ENCODE peak calls at places on chromosomes 7 and 10, in six cellular contexts. T, F, V, P, B and G are unnamed samples.

GRCh38 chr7:29843738-29844137 is 37.4 kb downstream of the WIPF3 start:
- DNase-seq in T (no peak), F (no peak), B (no peak), V (no peak), P (no peak), G (no peak)

GRCh38 chr10:97914837-97915211 is 65.2 kb downstream of the GOLGA7B start:
- DNase-seq in T (no peak), P (peak; percentile 86), F (no peak), V (peak; percentile 87), B (peak; percentile 53), G (peak; percentile 97)

GRCh38 chr10:71496927-71497801 is 100.4 kb downstream of the CDH23 start:
- DNase-seq in B (no peak), V (no peak), T (no peak), F (no peak), P (no peak), G (no peak)

GRCh38 chr10:21860718-21861117 is 142.8 kb downstream of the DNAJC1 start:
- DNase-seq in P (no peak), F (no peak), B (no peak), V (no peak), T (no peak), G (no peak)

GRCh38 chr10:21257919-21258318 is 267.6 kb downstream of the SKIDA1 start:
- DNase-seq in T (no peak), V (no peak), P (no peak), B (no peak), F (peak; percentile 17), G (no peak)

GRCh38 chr10:29617880-29618340 is 16.9 kb downstream of the SVIL start:
- DNase-seq in V (no peak), P (no peak), B (no peak), T (no peak), F (no peak), G (no peak)

GRCh38 chr7:54788664-54789063 is 29.7 kb upstream of the SEC61G start:
- DNase-seq in F (peak; percentile 51), V (peak; percentile 25), P (peak; percentile 29), T (no peak), B (no peak), G (peak; percentile 73)

GRCh38 chr7:29163854-29164253 is 17.5 kb upstream of the CPVL start:
- DNase-seq in B (no peak), P (no peak), V (no peak), F (no peak), T (no peak), G (no peak)

GRCh38 chr7:117124585-117125220 is 171.4 kb downstream of the ST7 start:
- DNase-seq in F (peak; percentile 66), P (peak; percentile 65), T (peak; percentile 86), V (peak; percentile 92), B (peak; percentile 11), G (no peak)

GRCh38 chr7:4265676-4266075 is 416.4 kb upstream of the FOXK1 start:
- DNase-seq in V (no peak), F (no peak), B (no peak), P (no peak), T (no peak), G (no peak)

GRCh38 chr10:15715619-15716227 is 4.0 kb downstream of the ITGA8 start:
- DNase-seq in F (no peak), T (no peak), B (no peak), V (no peak), P (no peak), G (peak; percentile 40)

GRCh38 chr10:15718495-15719061 is 1.1 kb downstream of the ITGA8 start:
- DNase-seq in T (no peak), B (no peak), P (peak; percentile 28), F (no peak), V (no peak), G (peak; percentile 8)

GRCh38 chr10:15712903-15713302 is 6.8 kb downstream of the ITGA8 start:
- DNase-seq in T (no peak), B (no peak), P (no peak), F (no peak), V (no peak), G (no peak)

GRCh38 chr10:15710455-15710854 is 9.3 kb downstream of the ITGA8 start:
- DNase-seq in F (no peak), V (peak; percentile 61), B (no peak), T (no peak), P (no peak), G (no peak)

DNA sequence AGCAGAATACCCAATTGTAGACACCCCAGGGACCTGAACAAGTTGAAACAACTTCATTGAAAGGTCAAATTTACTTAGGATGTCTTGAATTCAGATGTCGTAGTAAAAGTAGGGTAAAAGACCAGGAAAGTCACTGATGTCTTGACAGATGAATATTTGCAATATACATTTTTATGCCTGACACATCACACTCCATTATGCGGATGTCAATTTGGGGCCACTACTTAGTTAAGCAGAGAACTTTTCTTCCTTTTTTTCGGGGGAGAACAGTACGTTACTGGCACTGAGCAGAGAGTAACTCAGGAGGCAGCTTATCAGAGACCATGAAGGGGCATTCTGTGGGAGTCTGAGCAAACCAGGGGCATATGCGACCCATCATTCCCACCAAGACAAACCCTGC is 4.9 kb downstream of the ITGA8 start:
- DNase-seq in F (no peak), P (no peak), V (no peak), B (no peak), T (no peak), G (no peak)
- H3K4me3 ChIP-seq in F (no peak overlapping the region), P (no peak overlapping the region), V (no peak overlapping the region), B (no peak overlapping the region), T (no peak overlapping the region), G (no peak overlapping the region)

DNA sequence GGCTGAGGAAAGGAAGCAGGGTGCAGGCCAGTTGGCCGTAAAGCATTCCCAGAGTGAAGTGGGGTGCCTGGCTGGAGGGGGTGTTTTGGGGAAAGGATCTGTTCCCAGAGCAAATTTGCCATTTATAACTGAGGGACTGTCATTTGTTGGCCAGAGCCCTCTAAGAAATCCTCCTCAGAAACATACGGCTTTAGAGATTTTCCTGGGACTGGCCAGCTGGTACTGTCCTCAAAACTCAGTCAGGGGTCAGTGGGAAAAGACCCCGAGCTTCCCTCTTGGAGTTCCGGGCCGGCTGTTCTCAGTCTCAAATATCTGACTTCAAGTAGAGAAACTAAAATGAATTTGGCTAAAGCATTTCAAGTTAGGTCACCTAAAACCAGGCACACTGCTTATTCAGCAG is 55.9 kb downstream of the ETV1 start:
- DNase-seq in B (no peak), T (no peak), F (no peak), V (no peak), P (no peak), G (no peak)
- H3K36me3 ChIP-seq in B (no peaks in the 10 kb centered on the region), T (no peaks in the 10 kb centered on the region), F (no peaks in the 10 kb centered on the region), V (peaks cover 4% of the 10 kb centered on the region), P (no peaks in the 10 kb centered on the region), G (peaks cover 4% of the 10 kb centered on the region)

GRCh38 chr10:75191821-75192568 is 18.6 kb upstream of the VDAC2 start:
- DNase-seq in F (peak; percentile 77), B (no peak), P (peak; percentile 61), V (peak; percentile 60), T (no peak), G (no peak)
- H3K4me3 ChIP-seq in F (no peak overlapping the region), B (no peak overlapping the region), P (no peak overlapping the region), V (no peak overlapping the region), T (no peak overlapping the region), G (no peak overlapping the region)

DNA sequence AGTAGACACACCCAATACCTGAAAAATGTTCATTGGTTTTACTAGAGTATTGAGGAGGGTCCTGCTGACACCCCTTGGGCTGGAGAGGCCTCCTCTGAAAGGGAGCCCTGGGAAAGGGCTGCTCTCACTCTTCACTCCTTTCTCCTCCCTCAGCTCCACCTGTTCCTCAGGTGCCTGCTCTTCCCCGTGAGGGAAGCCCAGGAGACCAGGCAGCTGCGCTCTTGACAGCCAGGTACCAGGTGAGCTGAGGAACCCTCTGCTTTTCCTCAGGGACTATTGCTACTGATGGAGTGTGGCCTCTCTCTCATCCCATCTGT is 3.3 kb downstream of the ZNF655 start:
- DNase-seq in T (no peak), V (no peak), P (no peak), F (no peak), B (no peak), G (no peak)
- H3K36me3 ChIP-seq in T (peaks cover 74% of the 10 kb centered on the region), V (peaks cover 63% of the 10 kb centered on the region), P (peaks cover 5% of the 10 kb centered on the region), F (peaks cover 22% of the 10 kb centered on the region), B (peaks cover 52% of the 10 kb centered on the region), G (peaks cover 41% of the 10 kb centered on the region)